ENCODE peak calls at places on chromosomes 11 and 22, in eight cellular contexts. N, U, Z, A, J, F, B and S are unnamed samples.
A peak's percentile ranks its signal among the peaks of the same experiment; 100 is the strongest.

GRCh38 chr22:40982482-40983385 is 31.6 kb downstream of the RBX1 start:
- DNase-seq in N (no peak), U (no peak), Z (no peak), A (no peak), J (no peak), F (no peak), B (no peak), S (no peak)

GRCh38 chr11:36455658-36456111 is 54.4 kb downstream of the TRAF6 start:
- DNase-seq in N (peak; percentile 87), U (no peak), Z (peak; percentile 98), A (no peak), J (peak; percentile 27), F (peak; percentile 88), B (no peak), S (no peak)

GRCh38 chr22:28442951-28443876 is 236.4 kb downstream of the TTC28 start:
- DNase-seq in N (no peak), U (no peak), Z (peak; percentile 80), A (peak; percentile 83), J (peak; percentile 25), F (peak; percentile 45), B (no peak), S (peak; percentile 63)

GRCh38 chr11:48114740-48115139 is 101.9 kb upstream of the OR4B1 start:
- DNase-seq in N (no peak), U (no peak), Z (no peak), A (no peak), J (no peak), F (no peak), B (no peak), S (no peak)

GRCh38 chr11:8356731-8357504 is 93.2 kb upstream of the LMO1 start:
- DNase-seq in N (no peak), U (no peak), Z (no peak), A (peak; percentile 30), J (no peak), F (no peak), B (no peak), S (no peak)

GRCh38 chr11:61061081-61061826 is 41.0 kb upstream of the CD5 start:
- DNase-seq in N (no peak), U (peak; percentile 88), Z (peak; percentile 64), A (no peak), J (no peak), F (peak; percentile 77), B (no peak), S (no peak)

GRCh38 chr11:2760196-2760871 is 60.5 kb upstream of the KCNQ1OT1 start:
- DNase-seq in N (no peak), U (no peak), Z (no peak), A (no peak), J (no peak), F (no peak), B (no peak), S (no peak)

GRCh38 chr11:119029340-119030028 is 1.2 kb downstream of the SLC37A4 start:
- DNase-seq in N (no peak), U (peak; percentile 66), Z (no peak), A (no peak), J (no peak), F (no peak), B (no peak), S (peak; percentile 1)

GRCh38 chr11:15309296-15309695 is 194.6 kb downstream of the INSC start:
- DNase-seq in N (no peak), U (no peak), Z (peak; percentile 18), A (no peak), J (no peak), F (peak; percentile 7), B (no peak), S (no peak)

GRCh38 chr11:44207292-44207691 is 102.6 kb downstream of the ALX4 start:
- DNase-seq in N (no peak), U (no peak), Z (no peak), A (no peak), J (no peak), F (no peak), B (no peak), S (no peak)

GRCh38 chr22:25114369-25115362 is 85.0 kb upstream of the CRYBB3 start:
- DNase-seq in N (no peak), U (no peak), Z (no peak), A (no peak), J (no peak), F (peak; percentile 86), B (no peak), S (peak; percentile 15)

GRCh38 chr11:75949023-75949672 is 134.1 kb downstream of the UVRAG start:
- DNase-seq in N (no peak), U (no peak), Z (no peak), A (peak; percentile 30), J (no peak), F (no peak), B (no peak), S (no peak)

GRCh38 chr22:30046716-30047363 is 33.4 kb upstream of the HORMAD2 start:
- DNase-seq in N (no peak), U (no peak), Z (no peak), A (no peak), J (no peak), F (no peak), B (no peak), S (no peak)

GRCh38 chr11:61701298-61701993 is 21.3 kb downstream of the DAGLA start:
- DNase-seq in N (no peak), U (no peak), Z (no peak), A (no peak), J (no peak), F (peak; percentile 22), B (no peak), S (peak; percentile 75)

GRCh38 chr11:126338346-126339055 is 17.0 kb upstream of the ST3GAL4 start:
- DNase-seq in N (no peak), U (no peak), Z (no peak), A (no peak), J (no peak), F (no peak), B (no peak), S (no peak)

GRCh38 chr11:67304511-67305113 is 1.3 kb downstream of the SSH3 start:
- DNase-seq in N (no peak), U (no peak), Z (no peak), A (no peak), J (no peak), F (no peak), B (no peak), S (no peak)

GRCh38 chr11:117316197-117316961 is at the start of gene BACE1:
- DNase-seq in N (peak; percentile 59), U (peak; percentile 18), Z (peak; percentile 78), A (peak; percentile 89), J (peak; percentile 42), F (peak; percentile 74), B (peak; percentile 48), S (peak; percentile 90)

GRCh38 chr22:48802576-48802975 is 1025.1 kb downstream of the BRD1 start:
- DNase-seq in N (no peak), U (no peak), Z (no peak), A (no peak), J (no peak), F (no peak), B (no peak), S (no peak)

GRCh38 chr11:120501976-120502755 is 9.4 kb upstream of the GRIK4 start:
- DNase-seq in N (no peak), U (no peak), Z (no peak), A (no peak), J (no peak), F (no peak), B (no peak), S (no peak)

GRCh38 chr22:18998998-18999397 is 62.9 kb upstream of the PRODH start:
- DNase-seq in N (no peak), U (no peak), Z (no peak), A (no peak), J (no peak), F (no peak), B (no peak), S (no peak)

GRCh38 chr11:107682182-107682971 is 29.5 kb downstream of the SLN start:
- DNase-seq in N (no peak), U (no peak), Z (no peak), A (no peak), J (no peak), F (peak; percentile 77), B (no peak), S (no peak)

GRCh38 chr11:117744471-117745280 is 52.3 kb downstream of the DSCAML1 start:
- DNase-seq in N (no peak), U (no peak), Z (no peak), A (no peak), J (no peak), F (no peak), B (no peak), S (no peak)

GRCh38 chr22:44363214-44363979 is 50.6 kb upstream of the SHISAL1 start:
- DNase-seq in N (peak; percentile 94), U (no peak), Z (peak; percentile 95), A (peak; percentile 1), J (no peak), F (peak; percentile 91), B (no peak), S (no peak)

GRCh38 chr11:118996926-118997626 is 862 bp upstream of the CENATAC start:
- DNase-seq in N (no peak), U (peak; percentile 59), Z (peak; percentile 48), A (peak; percentile 17), J (peak; percentile 39), F (peak; percentile 28), B (no peak), S (no peak)

GRCh38 chr11:7577226-7577882 is 63.6 kb downstream of the PPFIBP2 start:
- DNase-seq in N (no peak), U (no peak), Z (no peak), A (peak; percentile 96), J (peak; percentile 42), F (no peak), B (no peak), S (no peak)

GRCh38 chr11:83656931-83657330 is 370.8 kb upstream of the CCDC90B start:
- DNase-seq in N (no peak), U (no peak), Z (no peak), A (no peak), J (no peak), F (no peak), B (no peak), S (no peak)

GRCh38 chr11:130553306-130553705 is 104.9 kb downstream of the ADAMTS15 start:
- DNase-seq in N (no peak), U (no peak), Z (peak; percentile 48), A (no peak), J (no peak), F (no peak), B (no peak), S (no peak)

GRCh38 chr11:132983289-132983688 is 549.0 kb downstream of the OPCML start:
- DNase-seq in N (no peak), U (no peak), Z (no peak), A (no peak), J (no peak), F (no peak), B (no peak), S (peak; percentile 54)

GRCh38 chr11:64078294-64078693 is 42.6 kb downstream of the FLRT1 start:
- DNase-seq in N (no peak), U (no peak), Z (no peak), A (no peak), J (no peak), F (no peak), B (no peak), S (peak; percentile 65)